ENCODE peak calls at places on chromosomes 1 and 21, in eight cellular contexts. N, T, Y, S, E, O, W and B are unnamed samples.

GRCh38 chr21:45843426-45843825 is 138.1 kb upstream of the COL6A1 start:
- DNase-seq in E (no peak), Y (no peak), W (no peak), N (no peak), T (no peak), O (no peak), S (no peak), B (no peak)

GRCh38 chr1:34670982-34671381 is 83.9 kb upstream of the GJB5 start:
- DNase-seq in E (no peak), Y (no peak), N (no peak), T (no peak), S (no peak), W (no peak), O (no peak), B (no peak)

GRCh38 chr1:116686723-116687368 is 19.3 kb upstream of the IGSF3 start:
- DNase-seq in N (no peak), W (no peak), S (no peak), O (no peak), T (no peak), E (no peak), Y (no peak), B (no peak)

GRCh38 chr1:54499097-54500029 is 48.7 kb upstream of the ACOT11 start:
- DNase-seq in S (peak; percentile 59), N (no peak), W (no peak), E (peak; percentile 34), O (no peak), T (no peak), Y (peak; percentile 56), B (peak; percentile 58)

GRCh38 chr1:8661185-8662110 is 156.0 kb downstream of the RERE start:
- DNase-seq in N (no peak), Y (peak; percentile 90), S (no peak), W (no peak), O (no peak), E (peak; percentile 94), T (peak; percentile 45), B (peak; percentile 57)

GRCh38 chr21:43892334-43892733 is 27.3 kb downstream of the AGPAT3 start:
- DNase-seq in Y (no peak), W (no peak), E (no peak), S (no peak), N (no peak), T (no peak), O (no peak), B (no peak)

GRCh38 chr1:243477676-243478075 is 221.8 kb downstream of the SDCCAG8 start:
- DNase-seq in W (no peak), O (no peak), S (no peak), E (no peak), N (no peak), Y (no peak), T (no peak), B (no peak)

GRCh38 chr1:22527122-22527521 is 36.2 kb upstream of the EPHA8 start:
- DNase-seq in E (no peak), N (no peak), Y (peak; percentile 29), O (no peak), W (no peak), S (no peak), T (no peak), B (no peak)

GRCh38 chr1:43799656-43800629 is 92.6 kb downstream of the ST3GAL3 start:
- DNase-seq in S (no peak), W (no peak), N (no peak), O (no peak), T (no peak), E (peak; percentile 71), Y (peak; percentile 98), B (peak; percentile 33)

GRCh38 chr1:31376374-31377134 is 3.7 kb upstream of the FABP3 start:
- DNase-seq in N (peak; percentile 49), Y (peak; percentile 92), O (no peak), W (peak; percentile 58), S (no peak), T (no peak), E (peak; percentile 96), B (no peak)

GRCh38 chr1:113074237-113074636 is 1.2 kb downstream of the LRIG2 start:
- DNase-seq in T (no peak), O (no peak), S (no peak), E (peak; percentile 16), W (no peak), Y (peak; percentile 50), N (no peak), B (no peak)

GRCh38 chr21:35020446-35020845 is 28.7 kb downstream of the RUNX1 start:
- DNase-seq in T (no peak), Y (no peak), E (no peak), W (no peak), N (no peak), O (peak; percentile 63), S (no peak), B (peak; percentile 68)

DNA sequence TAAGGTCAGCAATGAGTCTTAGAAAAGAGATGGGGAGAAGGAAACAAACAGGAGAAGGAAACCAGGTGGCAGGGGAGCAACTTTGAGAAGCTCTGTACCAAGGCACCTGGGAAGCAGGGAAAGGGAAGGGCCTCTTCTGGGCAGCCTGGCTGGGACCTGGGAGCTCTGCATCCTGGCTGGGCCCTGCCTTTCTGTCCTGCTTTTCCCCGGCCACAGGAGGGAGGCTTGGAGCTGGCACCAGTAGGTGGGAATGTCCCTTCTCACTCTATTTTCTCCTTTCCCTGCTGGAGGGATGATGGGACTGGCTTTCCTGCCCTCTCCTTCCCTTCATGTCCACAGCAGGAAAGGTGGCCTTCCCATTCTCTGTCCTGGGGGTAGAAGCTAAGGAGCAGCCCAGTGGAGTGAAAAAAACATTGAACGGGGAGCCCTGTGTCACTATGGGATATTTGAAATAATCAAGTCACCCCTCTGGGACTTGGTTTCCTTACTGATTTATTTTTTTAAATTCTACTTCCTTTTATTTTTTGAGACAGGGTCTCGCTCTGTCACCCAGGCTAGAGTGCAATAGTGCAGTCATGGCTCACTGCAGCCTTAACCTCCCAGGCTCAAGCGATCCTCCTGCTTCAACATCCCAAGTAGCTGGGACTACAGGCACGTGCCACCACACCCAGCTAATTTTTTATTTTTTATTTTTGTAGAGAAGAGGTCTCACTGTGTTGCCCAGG is 5.1 kb upstream of the NES start:
- DNase-seq in O (no peak), S (no peak), W (no peak), T (no peak), N (no peak), Y (no peak), E (no peak), B (no peak)
- TF ChIP-seq CTCF in O (no peak), S (no peak), W (peak; percentile 11), T (no peak), N (no peak), Y (no peak), E (peak; percentile 13), B (no peak)

GRCh38 chr1:156054500-156055342 is at the start of gene LAMTOR2:
- DNase-seq in S (peak; percentile 99), O (peak; percentile 97), N (peak; percentile 98), Y (peak; percentile 93), E (peak; percentile 92), W (peak; percentile 67), T (peak; percentile 95), B (peak; percentile 99)

GRCh38 chr1:156055343-156055645 is 712 bp downstream of the LAMTOR2 start:
- DNase-seq in Y (no peak), S (no peak), E (no peak), O (no peak), W (no peak), T (no peak), N (no peak), B (no peak)

GRCh38 chr1:156051011-156051725 is 2.4 kb downstream of the UBQLN4 start:
- DNase-seq in Y (no peak), N (no peak), O (no peak), T (no peak), E (no peak), W (no peak), S (no peak), B (no peak)

GRCh38 chr1:156053770-156054499 is at the start of gene UBQLN4:
- DNase-seq in Y (peak; percentile 82), T (peak; percentile 98), W (no peak), S (peak; percentile 87), E (peak; percentile 81), O (peak; percentile 90), N (peak; percentile 93), B (peak; percentile 87)

GRCh38 chr1:156052862-156053769 is 482 bp downstream of the UBQLN4 start:
- DNase-seq in Y (peak; percentile 68), N (no peak), W (no peak), S (peak; percentile 91), E (peak; percentile 69), T (peak; percentile 84), O (peak; percentile 78), B (peak; percentile 78)
- TF ChIP-seq CTCF in Y (no peak), N (no peak), W (peak; percentile 44), S (no peak), E (peak; percentile 33), T (peak; percentile 39), O (peak; percentile 29), B (peak; percentile 53)

DNA sequence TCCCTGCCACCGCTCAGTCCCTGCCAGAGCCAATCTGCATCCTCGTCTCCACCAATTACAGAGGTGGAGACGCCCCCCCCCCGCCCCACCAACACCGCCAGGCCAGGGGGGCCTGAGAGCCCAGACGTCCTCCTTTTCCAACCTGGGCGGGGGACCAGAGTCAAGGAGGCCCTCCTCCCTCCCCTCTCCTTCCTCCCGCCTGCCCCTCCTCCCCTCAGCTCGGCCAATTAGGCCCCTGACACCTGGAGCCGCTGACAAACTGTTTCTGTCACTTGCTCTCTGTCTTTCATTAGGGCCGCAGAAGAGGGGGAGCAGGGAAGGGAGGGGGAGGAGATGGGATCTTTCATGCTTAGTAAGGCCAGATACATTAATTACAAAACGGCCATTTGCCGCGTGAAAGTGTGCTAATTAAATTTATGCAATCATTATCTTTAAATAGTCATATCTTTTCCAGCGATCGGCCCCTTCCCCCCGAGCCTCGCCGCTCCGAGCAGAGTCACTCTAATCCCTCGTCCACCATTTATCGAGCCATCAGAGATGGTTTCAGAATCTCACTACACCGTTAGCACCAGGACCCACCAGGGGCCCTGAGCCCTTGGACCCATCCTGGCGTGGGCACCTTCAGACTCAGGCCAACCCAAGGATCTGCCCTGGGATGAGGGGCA is 94.7 kb downstream of the PAX7 start:
- DNase-seq in T (no peak), N (no peak), W (no peak), Y (no peak), O (no peak), E (no peak), S (peak; percentile 42), B (no peak)
- TF ChIP-seq CTCF in T (no peak), N (no peak), W (no peak), Y (no peak), O (no peak), E (no peak), S (no peak), B (no peak)

GRCh38 chr1:215523128-215523861 is 43.8 kb upstream of the KCTD3 start:
- DNase-seq in O (no peak), T (no peak), E (peak; percentile 63), S (no peak), Y (peak; percentile 13), N (no peak), W (no peak), B (no peak)

GRCh38 chr1:215526147-215526845 is 40.8 kb upstream of the KCTD3 start:
- DNase-seq in Y (peak; percentile 40), T (peak; percentile 29), S (no peak), W (no peak), E (peak; percentile 80), O (no peak), N (no peak), B (no peak)

GRCh38 chr1:215521279-215521678 is 45.8 kb upstream of the KCTD3 start:
- DNase-seq in W (no peak), S (no peak), E (no peak), Y (no peak), T (no peak), O (no peak), N (no peak), B (no peak)

GRCh38 chr1:215526846-215527151 is 40.3 kb upstream of the KCTD3 start:
- DNase-seq in Y (no peak), E (no peak), W (no peak), O (no peak), N (no peak), S (no peak), T (no peak), B (no peak)

GRCh38 chr1:215523906-215524305 is 43.2 kb upstream of the KCTD3 start:
- DNase-seq in W (no peak), E (peak; percentile 30), N (no peak), T (no peak), S (no peak), Y (peak; percentile 64), O (no peak), B (no peak)
- TF ChIP-seq CTCF in W (no peak), E (no peak), N (no peak), T (no peak), S (no peak), Y (no peak), O (no peak), B (no peak)